ENCODE peak calls at places on chromosome 9, in seven cellular contexts. N is Calu3; M is CD4-positive, alpha-beta T cell; J is GM20000; Q is esophagus squamous epithelium; L is fibroblast of mammary gland; I is endothelial cell. T is an unnamed sample.

GRCh38 chr9:92658176-92658575 is 11.8 kb downstream of the IPPK start:
- DNase-seq in N (no peak), M (no peak), J (no peak), Q (no peak), L (no peak), I (no peak), T (no peak)

GRCh38 chr9:2655411-2655901 is 33.9 kb downstream of the VLDLR start:
- DNase-seq in N (no peak), M (no peak), J (peak), Q (no peak), L (peak), I (no peak), T (no peak)

GRCh38 chr9:120344230-120344629 is 235.7 kb downstream of the CDK5RAP2 start:
- DNase-seq in N (no peak), M (no peak), J (no peak), Q (no peak), L (peak), I (no peak), T (no peak)

GRCh38 chr9:22452415-22453010 is 5.9 kb downstream of the DMRTA1 start:
- DNase-seq in N (peak), M (peak), J (peak), Q (no peak), L (peak), I (peak), T (no peak)

GRCh38 chr9:21752003-21752402 is 50.4 kb upstream of the MTAP start:
- DNase-seq in N (no peak), M (no peak), J (no peak), Q (no peak), L (no peak), I (no peak), T (no peak)

GRCh38 chr9:121895836-121896544 is 197.1 kb downstream of the TTLL11 start:
- DNase-seq in N (no peak), M (no peak), J (no peak), Q (no peak), L (peak), I (no peak), T (no peak)

GRCh38 chr9:21966140-21966851 is 27.9 kb downstream of the CDKN2A start:
- DNase-seq in N (no peak), M (no peak), J (no peak), Q (no peak), L (no peak), I (no peak), T (no peak)

GRCh38 chr9:102518324-102518723 is 476.8 kb upstream of the CYLC2 start:
- DNase-seq in N (no peak), M (no peak), J (no peak), Q (no peak), L (no peak), I (no peak), T (no peak)

GRCh38 chr9:70105142-70105541 is 61.5 kb downstream of the MAMDC2 start:
- DNase-seq in N (no peak), M (no peak), J (no peak), Q (no peak), L (no peak), I (no peak), T (no peak)

GRCh38 chr9:132125944-132126720 is 35.7 kb upstream of the NTNG2 start:
- DNase-seq in N (no peak), M (no peak), J (no peak), Q (no peak), L (no peak), I (no peak), T (no peak)

GRCh38 chr9:94913550-94913949 is 187.1 kb downstream of the AOPEP start:
- DNase-seq in N (no peak), M (no peak), J (no peak), Q (no peak), L (no peak), I (no peak), T (no peak)

GRCh38 chr9:112571624-112572341 is 85.2 kb downstream of the KIAA1958 start:
- DNase-seq in N (no peak), M (no peak), J (no peak), Q (no peak), L (no peak), I (no peak), T (no peak)

GRCh38 chr9:73357607-73358006 is 205.9 kb downstream of the ANXA1 start:
- DNase-seq in N (no peak), M (no peak), J (no peak), Q (no peak), L (no peak), I (no peak), T (no peak)

GRCh38 chr9:114087721-114088120 is 9.6 kb upstream of the AMBP start:
- DNase-seq in N (no peak), M (no peak), J (no peak), Q (no peak), L (no peak), I (no peak), T (no peak)

GRCh38 chr9:122453677-122454135 is 24.0 kb downstream of the OR1J1 start:
- DNase-seq in N (no peak), M (no peak), J (no peak), Q (no peak), L (peak), I (no peak), T (no peak)

GRCh38 chr9:33250458-33250995 is 10.6 kb downstream of the SPINK4 start:
- DNase-seq in N (no peak), M (no peak), J (no peak), Q (no peak), L (peak), I (no peak), T (no peak)

GRCh38 chr9:129480705-129481104 is 140.2 kb downstream of the C9orf50 start:
- DNase-seq in N (no peak), M (no peak), J (no peak), Q (no peak), L (no peak), I (no peak), T (no peak)

GRCh38 chr9:6113312-6113711 is 97.9 kb upstream of the RANBP6 start:
- DNase-seq in N (no peak), M (no peak), J (no peak), Q (no peak), L (peak), I (no peak), T (no peak)

GRCh38 chr9:127776195-127776918 is 2.1 kb downstream of the SH2D3C start:
- DNase-seq in N (no peak), M (peak), J (peak), Q (no peak), L (no peak), I (peak), T (no peak)

GRCh38 chr9:135951889-135952663 is 9.1 kb downstream of the UBAC1 start:
- DNase-seq in N (no peak), M (no peak), J (no peak), Q (no peak), L (peak), I (no peak), T (no peak)

GRCh38 chr9:69430206-69430605 is 105.2 kb downstream of the ENTREP1 start:
- DNase-seq in N (no peak), M (no peak), J (no peak), Q (no peak), L (no peak), I (no peak), T (no peak)

GRCh38 chr9:94945191-94946144 is 219.0 kb downstream of the AOPEP start:
- DNase-seq in N (no peak), M (no peak), J (no peak), Q (no peak), L (peak), I (no peak), T (no peak)

GRCh38 chr9:96122756-96123155 is 179.2 kb downstream of the HSD17B3 start:
- DNase-seq in N (no peak), M (no peak), J (no peak), Q (no peak), L (peak), I (no peak), T (no peak)

GRCh38 chr9:129459550-129460322 is 161.2 kb downstream of the C9orf50 start:
- DNase-seq in N (no peak), M (peak), J (peak), Q (no peak), L (no peak), I (no peak), T (no peak)

GRCh38 chr9:99731950-99732349 is 89.7 kb upstream of the NR4A3 start:
- DNase-seq in N (no peak), M (no peak), J (no peak), Q (no peak), L (no peak), I (no peak), T (no peak)

GRCh38 chr9:91948061-91948422 is 2.0 kb downstream of the ROR2 start:
- DNase-seq in N (no peak), M (no peak), J (no peak), Q (no peak), L (peak), I (no peak), T (no peak)

GRCh38 chr9:126613656-126614055 is at the start of gene LMX1B:
- DNase-seq in N (peak), M (no peak), J (peak), Q (no peak), L (peak), I (no peak), T (no peak)

GRCh38 chr9:36999728-37000333 is 34.2 kb downstream of the PAX5 start:
- DNase-seq in N (no peak), M (no peak), J (no peak), Q (no peak), L (no peak), I (no peak), T (no peak)

GRCh38 chr9:14148501-14149103 is 165.3 kb downstream of the NFIB start:
- DNase-seq in N (no peak), M (no peak), J (no peak), Q (no peak), L (peak), I (no peak), T (no peak)

GRCh38 chr9:15927131-15927530 is 374.3 kb downstream of the CCDC171 start:
- DNase-seq in N (no peak), M (no peak), J (no peak), Q (no peak), L (peak), I (no peak), T (no peak)

GRCh38 chr9:76101472-76101871 is 211.0 kb downstream of the PCSK5 start:
- DNase-seq in N (no peak), M (no peak), J (no peak), Q (no peak), L (no peak), I (no peak), T (no peak)

GRCh38 chr9:29220852-29221251 is 1647.6 kb upstream of the C9orf72 start:
- DNase-seq in N (no peak), M (no peak), J (no peak), Q (no peak), L (no peak), I (no peak), T (no peak)

GRCh38 chr9:73118297-73118696 is 33.4 kb upstream of the ANXA1 start:
- DNase-seq in N (no peak), M (no peak), J (no peak), Q (no peak), L (peak), I (no peak), T (no peak)

GRCh38 chr9:136975624-136976023 is 1.7 kb upstream of the PTGDS start:
- DNase-seq in N (no peak), M (no peak), J (no peak), Q (no peak), L (no peak), I (peak), T (no peak)
- TF ChIP-seq CTCF in N (no peak), M (peak), J (peak), Q (peak), L (no peak), I (no peak), T (peak)

GRCh38 chr9:106143781-106144180 is 449.4 kb downstream of the TMEM38B start:
- DNase-seq in N (no peak), M (no peak), J (no peak), Q (no peak), L (no peak), I (no peak), T (no peak)
- TF ChIP-seq CTCF in N (no peak), M (no peak), J (no peak), Q (no peak), L (no peak), I (peak), T (no peak)

GRCh38 chr9:137462396-137463193 is 3.5 kb upstream of the NSMF start:
- DNase-seq in N (no peak), M (no peak), J (no peak), Q (no peak), L (no peak), I (no peak), T (no peak)

GRCh38 chr9:137460363-137461315 is 1.5 kb upstream of the NSMF start:
- DNase-seq in N (no peak), M (no peak), J (no peak), Q (no peak), L (no peak), I (peak), T (no peak)

GRCh38 chr9:137461316-137461662 is 2.2 kb upstream of the NSMF start:
- DNase-seq in N (no peak), M (no peak), J (no peak), Q (no peak), L (no peak), I (no peak), T (no peak)

GRCh38 chr9:137463194-137463930 is 4.2 kb upstream of the NSMF start:
- DNase-seq in N (no peak), M (no peak), J (no peak), Q (no peak), L (no peak), I (no peak), T (no peak)

DNA sequence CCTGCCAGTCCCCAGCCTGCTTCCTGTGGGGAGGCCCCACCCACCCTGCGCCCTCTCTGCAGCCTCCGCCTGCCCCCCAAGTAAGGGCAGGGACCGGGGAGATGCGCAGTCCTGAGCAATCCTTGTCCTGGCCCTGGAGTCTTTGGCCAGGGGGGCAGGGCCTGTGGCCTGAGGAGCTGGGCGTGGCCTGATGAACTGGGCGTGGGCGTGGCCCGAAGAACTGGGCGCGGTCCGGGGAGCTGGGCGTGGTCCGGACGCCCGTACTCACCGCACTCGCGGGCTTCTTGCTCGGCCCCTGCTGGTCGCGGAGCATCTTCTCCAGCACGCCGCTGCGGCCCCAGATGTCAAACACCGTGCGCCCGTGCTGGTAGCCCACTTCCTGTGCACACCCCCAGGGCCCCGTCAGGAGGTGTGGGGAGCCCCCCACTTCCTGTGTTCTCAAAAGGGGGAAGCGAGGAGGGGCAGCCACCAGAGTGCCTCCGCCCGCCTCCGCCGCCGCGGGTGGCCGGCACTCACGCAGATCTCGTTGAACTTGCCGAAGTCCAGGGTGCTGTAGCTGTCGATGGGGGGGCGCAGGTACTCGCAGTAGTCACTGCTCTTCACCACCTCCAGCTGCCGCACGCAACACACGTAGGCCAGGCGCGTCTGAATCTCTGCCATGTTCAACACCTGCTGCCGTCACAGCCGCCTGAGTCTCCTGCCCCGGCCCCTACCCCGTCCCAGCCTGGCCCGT is 2.7 kb upstream of the NSMF start:
- DNase-seq in N (no peak), M (peak), J (peak), Q (no peak), L (peak), I (no peak), T (no peak)
- TF ChIP-seq CTCF in N (no peak), M (no peak), J (no peak), Q (no peak), L (no peak), I (no peak), T (no peak)

GRCh38 chr9:110340306-110340705 is 2.6 kb upstream of the TXNDC8 start:
- DNase-seq in N (peak), M (no peak), J (no peak), Q (no peak), L (peak), I (peak), T (no peak)
- TF ChIP-seq CTCF in N (no peak), M (no peak), J (no peak), Q (peak), L (peak), I (no peak), T (peak)

DNA sequence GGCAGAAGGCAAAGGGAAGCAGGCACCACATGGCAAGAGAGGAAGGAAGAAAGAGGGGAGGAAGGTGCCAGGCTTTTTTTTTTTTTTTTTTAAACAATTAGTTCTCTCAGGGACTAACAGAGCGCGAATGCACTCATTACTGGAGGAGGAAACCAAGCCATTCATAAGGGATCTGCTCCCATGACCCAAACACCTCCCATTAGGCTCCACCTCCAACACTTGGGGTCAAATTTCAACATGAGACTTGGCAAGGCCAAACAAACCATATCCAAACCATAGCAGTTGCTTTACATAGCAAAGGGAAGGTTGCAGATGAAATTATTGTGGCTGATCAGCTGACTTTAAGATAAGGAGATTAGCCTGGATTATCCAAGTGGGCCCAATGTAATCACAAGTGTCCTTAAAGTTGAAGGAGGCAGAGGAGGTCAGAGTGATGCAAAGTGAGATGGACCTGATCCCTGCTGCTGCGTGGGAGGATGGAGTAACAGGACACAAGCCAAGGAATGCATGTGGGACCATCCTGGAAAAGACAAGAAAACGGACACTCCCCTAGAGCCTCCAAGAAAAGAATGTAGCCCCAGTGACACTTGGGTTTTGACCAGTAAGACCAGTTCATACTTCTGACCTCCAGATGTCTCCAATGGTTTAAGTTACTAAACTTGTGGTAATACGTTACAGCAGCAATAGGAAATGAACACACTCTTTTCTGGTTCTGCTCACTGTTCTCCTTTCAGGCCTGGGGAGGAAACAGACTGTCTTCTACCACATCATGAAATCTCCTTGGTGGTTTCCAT is 167.3 kb downstream of the GNAQ start:
- DNase-seq in N (no peak), M (no peak), J (peak), Q (no peak), L (peak), I (no peak), T (no peak)
- TF ChIP-seq CTCF in N (no peak), M (no peak), J (no peak), Q (no peak), L (peak), I (no peak), T (no peak)

DNA sequence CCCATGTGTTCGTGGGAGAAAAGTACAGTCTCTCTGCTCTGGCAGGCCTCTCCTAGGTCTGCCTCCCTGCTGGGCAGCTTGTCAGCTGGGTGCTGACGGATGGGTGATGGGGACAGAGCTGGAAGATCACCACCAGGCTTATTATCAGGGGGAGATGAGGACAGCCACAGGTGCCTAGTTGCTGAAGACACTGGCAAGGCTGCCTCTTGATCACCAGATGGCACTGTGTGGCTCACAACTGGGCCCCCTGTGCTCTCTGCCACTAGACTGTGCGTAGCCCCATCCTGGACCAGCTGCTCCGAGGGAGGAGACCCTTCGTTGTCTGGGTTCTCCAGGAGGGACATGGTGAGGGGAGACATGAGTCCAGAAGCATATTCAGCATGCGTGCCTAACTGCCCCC is 73.0 kb downstream of the KIF24 start:
- DNase-seq in N (no peak), M (no peak), J (no peak), Q (no peak), L (no peak), I (no peak), T (no peak)
- TF ChIP-seq CTCF in N (no peak), M (no peak), J (no peak), Q (peak), L (peak), I (no peak), T (no peak)

GRCh38 chr9:124754289-124754688 is 16.8 kb downstream of the NR6A1 start:
- DNase-seq in N (no peak), M (no peak), J (no peak), Q (no peak), L (peak), I (no peak), T (no peak)

GRCh38 chr9:124752967-124753366 is 18.1 kb downstream of the NR6A1 start:
- DNase-seq in N (no peak), M (no peak), J (no peak), Q (no peak), L (peak), I (no peak), T (no peak)

GRCh38 chr9:124747065-124747464 is 24.0 kb downstream of the NR6A1 start:
- DNase-seq in N (no peak), M (no peak), J (no peak), Q (no peak), L (no peak), I (no peak), T (no peak)

GRCh38 chr9:124749811-124750210 is 21.3 kb downstream of the NR6A1 start:
- DNase-seq in N (no peak), M (no peak), J (no peak), Q (no peak), L (no peak), I (no peak), T (no peak)

GRCh38 chr9:124749284-124749683 is 21.8 kb downstream of the NR6A1 start:
- DNase-seq in N (no peak), M (no peak), J (no peak), Q (no peak), L (no peak), I (no peak), T (no peak)
- TF ChIP-seq CTCF in N (no peak), M (no peak), J (no peak), Q (no peak), L (no peak), I (no peak), T (no peak)

T was measured in progenitor cell of endocrine pancreas.